ENCODE peak calls at places on chromosomes 6 and 20, in five cellular contexts. One of them, this sample, is unnamed.

GRCh38 chr20:1462834-1463233 is 3.8 kb downstream of the NSFL1C start:
- DNase-seq in cardiac muscle cell: no peak
- DNase-seq in mucosa of descending colon: no peak
- DNase-seq in fibroblast of pulmonary artery: no peak
- DNase-seq in cardiac fibroblast: no peak
- DNase-seq in this sample: peak

GRCh38 chr6:36717231-36717825 is 19.7 kb downstream of the RAB44 start:
- DNase-seq in cardiac fibroblast: no peak
- DNase-seq in cardiac muscle cell: no peak
- DNase-seq in fibroblast of pulmonary artery: no peak
- DNase-seq in mucosa of descending colon: no peak
- DNase-seq in this sample: no peak

GRCh38 chr20:57656252-57656820 is 36.1 kb upstream of the ZBP1 start:
- DNase-seq in fibroblast of pulmonary artery: no peak
- DNase-seq in cardiac fibroblast: no peak
- DNase-seq in cardiac muscle cell: no peak
- DNase-seq in mucosa of descending colon: peak
- DNase-seq in this sample: no peak

GRCh38 chr6:89527634-89528033 is 94.7 kb downstream of the ANKRD6 start:
- DNase-seq in cardiac muscle cell: no peak
- DNase-seq in mucosa of descending colon: no peak
- DNase-seq in cardiac fibroblast: peak
- DNase-seq in fibroblast of pulmonary artery: no peak
- DNase-seq in this sample: no peak

GRCh38 chr6:70813885-70814284 is 143.0 kb downstream of the B3GAT2 start:
- DNase-seq in fibroblast of pulmonary artery: no peak
- DNase-seq in mucosa of descending colon: no peak
- DNase-seq in cardiac fibroblast: no peak
- DNase-seq in cardiac muscle cell: no peak
- DNase-seq in this sample: no peak

GRCh38 chr6:116011096-116011401 is 49.6 kb downstream of the FRK start:
- DNase-seq in fibroblast of pulmonary artery: no peak
- DNase-seq in mucosa of descending colon: no peak
- DNase-seq in cardiac fibroblast: no peak
- DNase-seq in cardiac muscle cell: no peak
- DNase-seq in this sample: no peak

GRCh38 chr6:3039384-3039783 is 28.9 kb upstream of the RIPK1 start:
- DNase-seq in fibroblast of pulmonary artery: no peak
- DNase-seq in cardiac muscle cell: no peak
- DNase-seq in mucosa of descending colon: no peak
- DNase-seq in cardiac fibroblast: no peak
- DNase-seq in this sample: no peak

GRCh38 chr6:71393471-71393870 is 104.9 kb downstream of the OGFRL1 start:
- DNase-seq in cardiac fibroblast: peak
- DNase-seq in fibroblast of pulmonary artery: peak
- DNase-seq in mucosa of descending colon: no peak
- DNase-seq in cardiac muscle cell: peak
- DNase-seq in this sample: no peak

GRCh38 chr6:169473663-169474062 is 220.0 kb upstream of the THBS2 start:
- DNase-seq in cardiac muscle cell: no peak
- DNase-seq in fibroblast of pulmonary artery: no peak
- DNase-seq in cardiac fibroblast: no peak
- DNase-seq in mucosa of descending colon: no peak
- DNase-seq in this sample: no peak

GRCh38 chr6:135183532-135184440 is 2.7 kb downstream of the MYB start:
- DNase-seq in fibroblast of pulmonary artery: peak
- DNase-seq in mucosa of descending colon: peak
- DNase-seq in cardiac muscle cell: peak
- DNase-seq in cardiac fibroblast: peak
- DNase-seq in this sample: no peak

GRCh38 chr6:135186255-135186654 is 5.1 kb downstream of the MYB start:
- DNase-seq in mucosa of descending colon: no peak
- DNase-seq in cardiac fibroblast: no peak
- DNase-seq in fibroblast of pulmonary artery: no peak
- DNase-seq in cardiac muscle cell: no peak
- DNase-seq in this sample: no peak

GRCh38 chr6:135182993-135183531 is 2.0 kb downstream of the MYB start:
- DNase-seq in mucosa of descending colon: peak
- DNase-seq in cardiac muscle cell: no peak
- DNase-seq in fibroblast of pulmonary artery: no peak
- DNase-seq in cardiac fibroblast: no peak
- DNase-seq in this sample: no peak

GRCh38 chr6:135187372-135187771 is 6.3 kb downstream of the MYB start:
- DNase-seq in fibroblast of pulmonary artery: no peak
- DNase-seq in mucosa of descending colon: no peak
- DNase-seq in cardiac muscle cell: no peak
- DNase-seq in cardiac fibroblast: no peak
- DNase-seq in this sample: no peak

DNA sequence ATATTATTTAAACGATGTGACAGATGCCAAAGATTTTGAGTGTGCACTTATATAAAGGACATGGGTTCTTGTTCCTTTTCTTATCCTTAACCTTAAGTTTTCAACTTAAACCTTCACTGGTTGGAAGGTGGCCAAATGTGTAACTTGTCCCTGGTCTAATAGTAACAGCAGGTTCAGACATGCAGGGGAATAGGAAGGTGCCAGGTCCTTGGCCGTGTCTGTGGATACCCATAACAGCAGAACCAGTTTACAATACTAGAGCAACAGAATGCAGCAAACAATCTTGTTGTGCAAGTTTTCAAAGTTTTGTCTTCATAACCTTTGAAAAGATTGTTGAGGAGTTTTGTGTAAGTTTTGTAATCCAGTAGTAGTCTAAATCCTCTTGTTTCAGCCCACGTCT is 4.4 kb downstream of the MYB start:
- DNase-seq in mucosa of descending colon: no peak
- DNase-seq in cardiac fibroblast: no peak
- DNase-seq in cardiac muscle cell: no peak
- DNase-seq in fibroblast of pulmonary artery: no peak
- DNase-seq in this sample: no peak
- H3K4me3 ChIP-seq in mucosa of descending colon: no peak
- H3K4me3 ChIP-seq in cardiac fibroblast: no peak
- H3K4me3 ChIP-seq in cardiac muscle cell: no peak
- H3K4me3 ChIP-seq in fibroblast of pulmonary artery: no peak
- H3K4me3 ChIP-seq in this sample: no peak

DNA sequence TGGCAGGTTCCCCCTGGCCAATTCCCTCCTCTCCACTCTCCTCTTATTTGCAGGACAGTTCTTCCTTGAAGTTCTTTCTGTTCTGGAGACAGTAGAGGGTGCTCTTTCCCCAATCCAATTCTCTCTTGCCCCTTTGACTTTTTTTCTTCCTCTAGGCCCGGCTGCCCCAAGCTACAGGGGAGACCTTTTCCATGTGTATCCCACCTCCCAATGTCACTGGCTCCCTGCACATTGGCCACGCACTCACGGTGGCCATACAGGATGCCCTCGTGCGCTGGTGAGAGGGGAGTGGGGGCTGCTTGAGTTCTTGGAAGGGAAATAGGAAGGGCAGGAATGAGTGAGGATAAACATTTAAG is 1.5 kb downstream of the VARS2 start:
- DNase-seq in cardiac muscle cell: peak
- DNase-seq in cardiac fibroblast: peak
- DNase-seq in fibroblast of pulmonary artery: peak
- DNase-seq in mucosa of descending colon: no peak
- DNase-seq in this sample: no peak
- H3K4me3 ChIP-seq in cardiac muscle cell: no peak
- H3K4me3 ChIP-seq in cardiac fibroblast: no peak
- H3K4me3 ChIP-seq in fibroblast of pulmonary artery: no peak
- H3K4me3 ChIP-seq in mucosa of descending colon: no peak
- H3K4me3 ChIP-seq in this sample: peak

DNA sequence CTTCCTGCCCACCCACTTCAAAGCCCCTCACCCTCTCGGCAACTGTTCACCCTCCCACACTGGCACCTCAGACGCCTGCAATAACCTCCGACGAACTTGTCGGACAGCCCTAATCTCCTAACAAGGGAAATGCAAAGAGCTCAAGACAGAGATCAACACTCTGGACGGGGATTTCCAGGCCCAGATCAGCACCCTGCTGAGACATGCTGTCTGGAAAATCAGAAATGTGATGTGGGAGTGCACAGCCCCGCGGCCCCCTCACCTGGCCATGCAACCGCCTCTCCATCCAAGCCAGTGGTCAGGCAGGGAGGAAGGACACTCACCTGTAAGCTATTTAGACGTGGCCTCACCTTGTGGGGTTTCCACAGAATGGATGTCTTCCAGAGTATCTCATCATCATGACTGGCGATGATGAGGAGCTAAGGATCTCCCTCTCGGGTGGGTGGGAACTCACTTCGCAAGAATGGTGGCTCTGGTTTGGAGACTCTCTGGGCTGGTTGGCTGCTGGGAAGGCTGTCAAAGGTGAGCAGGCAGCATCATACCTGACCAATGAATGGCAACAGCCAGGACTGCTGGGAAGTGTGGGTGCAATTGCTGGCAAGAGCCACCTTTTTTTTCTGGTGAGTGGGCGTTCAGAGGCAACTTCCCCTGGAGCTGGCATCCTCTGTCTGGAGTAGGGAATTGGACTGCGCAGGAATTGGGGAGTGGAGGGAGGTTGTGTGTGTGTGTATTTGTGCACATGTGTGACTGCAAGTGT is 28.1 kb upstream of the ADTRP start:
- DNase-seq in mucosa of descending colon: no peak
- DNase-seq in cardiac fibroblast: no peak
- DNase-seq in fibroblast of pulmonary artery: no peak
- DNase-seq in cardiac muscle cell: no peak
- DNase-seq in this sample: no peak
- H3K4me3 ChIP-seq in mucosa of descending colon: no peak
- H3K4me3 ChIP-seq in cardiac fibroblast: no peak
- H3K4me3 ChIP-seq in fibroblast of pulmonary artery: no peak
- H3K4me3 ChIP-seq in cardiac muscle cell: no peak
- H3K4me3 ChIP-seq in this sample: no peak

DNA sequence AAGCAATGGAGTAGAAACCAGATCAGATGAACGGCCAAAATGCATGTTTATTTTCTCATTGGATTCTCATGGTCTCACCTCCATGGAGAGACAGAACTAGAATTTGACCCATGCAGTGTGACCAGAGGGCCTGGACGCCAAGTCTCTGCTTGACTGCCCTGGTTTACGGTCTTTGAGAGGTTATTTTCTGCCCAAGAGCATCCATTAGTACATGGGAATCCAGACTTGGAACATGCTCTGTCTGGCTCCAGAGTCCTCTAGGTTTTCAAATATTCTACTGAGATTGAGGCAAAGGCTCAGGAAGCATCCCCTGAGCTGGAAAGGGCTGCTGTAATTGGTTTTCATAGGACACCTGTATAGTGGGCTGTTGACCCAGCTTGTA is 45.4 kb upstream of the UST start:
- DNase-seq in mucosa of descending colon: no peak
- DNase-seq in cardiac fibroblast: no peak
- DNase-seq in fibroblast of pulmonary artery: no peak
- DNase-seq in cardiac muscle cell: no peak
- DNase-seq in this sample: no peak
- H3K4me3 ChIP-seq in mucosa of descending colon: no peak
- H3K4me3 ChIP-seq in cardiac fibroblast: no peak
- H3K4me3 ChIP-seq in fibroblast of pulmonary artery: peak
- H3K4me3 ChIP-seq in cardiac muscle cell: no peak
- H3K4me3 ChIP-seq in this sample: peak

DNA sequence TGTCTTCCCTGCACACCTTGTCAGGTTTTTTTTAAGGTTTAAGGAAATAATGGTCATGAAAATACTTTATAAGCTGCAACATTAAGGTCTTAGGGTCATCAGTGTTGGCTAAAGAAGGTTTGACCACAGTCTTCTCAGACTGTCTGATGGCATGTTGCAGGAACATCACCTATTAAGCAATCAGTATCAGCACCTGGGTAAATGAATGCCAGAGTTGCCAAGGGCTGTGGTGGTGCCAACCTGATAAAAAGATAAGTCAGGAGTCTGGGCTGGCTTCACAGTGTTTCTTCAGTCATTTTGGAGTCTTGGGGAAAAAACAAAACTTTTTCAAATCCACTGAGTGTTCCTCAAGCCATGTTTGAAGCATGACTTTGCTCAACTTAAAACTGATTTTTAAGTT is 61.5 kb upstream of the VSTM2L start:
- DNase-seq in cardiac fibroblast: no peak
- DNase-seq in fibroblast of pulmonary artery: no peak
- DNase-seq in cardiac muscle cell: no peak
- DNase-seq in mucosa of descending colon: no peak
- DNase-seq in this sample: no peak
- H3K4me3 ChIP-seq in cardiac fibroblast: no peak
- H3K4me3 ChIP-seq in fibroblast of pulmonary artery: no peak
- H3K4me3 ChIP-seq in cardiac muscle cell: no peak
- H3K4me3 ChIP-seq in mucosa of descending colon: no peak
- H3K4me3 ChIP-seq in this sample: no peak

GRCh38 chr20:61252601-61253263 is 671 bp downstream of the CDH4 start:
- DNase-seq in mucosa of descending colon: no peak
- DNase-seq in cardiac fibroblast: peak
- DNase-seq in cardiac muscle cell: peak
- DNase-seq in fibroblast of pulmonary artery: no peak
- DNase-seq in this sample: no peak
- H3K4me3 ChIP-seq in mucosa of descending colon: no peak
- H3K4me3 ChIP-seq in cardiac fibroblast: no peak
- H3K4me3 ChIP-seq in cardiac muscle cell: peak
- H3K4me3 ChIP-seq in fibroblast of pulmonary artery: no peak
- H3K4me3 ChIP-seq in this sample: no peak

GRCh38 chr6:53236241-53236640 is 87.6 kb upstream of the GCM1 start:
- DNase-seq in cardiac fibroblast: no peak
- DNase-seq in mucosa of descending colon: no peak
- DNase-seq in cardiac muscle cell: no peak
- DNase-seq in fibroblast of pulmonary artery: no peak
- DNase-seq in this sample: no peak
- H3K4me3 ChIP-seq in cardiac fibroblast: no peak
- H3K4me3 ChIP-seq in mucosa of descending colon: no peak
- H3K4me3 ChIP-seq in cardiac muscle cell: no peak
- H3K4me3 ChIP-seq in fibroblast of pulmonary artery: no peak
- H3K4me3 ChIP-seq in this sample: no peak

DNA sequence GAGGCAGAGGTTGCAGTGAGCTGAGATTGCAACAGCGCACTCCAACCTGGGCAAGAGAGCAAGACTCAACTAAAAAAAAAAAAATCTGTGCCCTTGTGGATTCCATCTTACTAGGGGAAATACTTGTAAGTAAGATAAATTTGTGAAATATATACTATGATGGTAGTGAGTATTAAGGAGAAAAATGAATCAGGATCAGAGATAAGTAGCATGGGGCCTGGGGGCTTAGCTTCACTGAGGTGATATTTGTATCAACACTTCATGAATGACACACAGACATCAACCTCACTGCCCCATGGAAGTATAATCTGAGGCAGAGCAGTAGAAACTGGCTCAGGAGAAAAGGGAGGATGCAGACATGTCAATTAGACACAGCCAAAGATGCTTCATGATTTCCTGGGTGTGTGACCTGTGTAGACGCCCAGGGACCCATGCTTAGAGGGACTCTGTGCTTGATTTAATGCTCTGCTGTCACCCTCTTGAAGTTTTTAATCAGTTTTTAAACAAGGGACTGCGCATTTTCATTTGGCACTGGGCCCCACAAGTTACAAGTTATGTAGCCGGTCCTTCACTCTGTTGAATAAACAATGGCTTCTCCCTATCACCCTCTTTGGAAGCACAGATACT is 41.9 kb downstream of the PCNA start:
- DNase-seq in mucosa of descending colon: no peak
- DNase-seq in cardiac muscle cell: no peak
- DNase-seq in fibroblast of pulmonary artery: no peak
- DNase-seq in cardiac fibroblast: no peak
- DNase-seq in this sample: no peak
- H3K4me3 ChIP-seq in mucosa of descending colon: no peak
- H3K4me3 ChIP-seq in cardiac muscle cell: no peak
- H3K4me3 ChIP-seq in fibroblast of pulmonary artery: no peak
- H3K4me3 ChIP-seq in cardiac fibroblast: no peak
- H3K4me3 ChIP-seq in this sample: no peak

GRCh38 chr20:10419550-10420133 is 14.4 kb downstream of the MKKS start:
- DNase-seq in mucosa of descending colon: no peak
- DNase-seq in cardiac muscle cell: no peak
- DNase-seq in cardiac fibroblast: peak
- DNase-seq in fibroblast of pulmonary artery: peak
- DNase-seq in this sample: no peak
- H3K4me3 ChIP-seq in mucosa of descending colon: no peak
- H3K4me3 ChIP-seq in cardiac muscle cell: no peak
- H3K4me3 ChIP-seq in cardiac fibroblast: no peak
- H3K4me3 ChIP-seq in fibroblast of pulmonary artery: no peak
- H3K4me3 ChIP-seq in this sample: no peak